ENCODE peak calls at places on chromosomes 16 and 17, in five cellular contexts. X is T-helper 17 cell; H is AG09309; S is activated naive CD8-positive, alpha-beta T cell treated with anti-CD3 and anti-CD28 coated beads, Interleukin-2, amount 50 U/mL, for 24 hours; P is T47D. W is an unnamed sample.

GRCh38 chr17:58513391-58513912 is 986 bp downstream of the MTMR4 start:
- DNase-seq in X (peak), H (no peak), S (peak), P (no peak), W (no peak)

GRCh38 chr16:54506691-54507090 is 220.1 kb upstream of the IRX3 start:
- DNase-seq in S (no peak), X (no peak), P (no peak), H (no peak), W (no peak)

GRCh38 chr16:50680907-50681885 is at the start of gene SNX20:
- DNase-seq in X (peak), H (no peak), P (no peak), S (peak), W (no peak)

GRCh38 chr17:17055286-17056166 is 13.3 kb downstream of the MPRIP start:
- DNase-seq in P (peak), S (no peak), X (no peak), H (no peak), W (no peak)

GRCh38 chr16:3012246-3012645 is 477 bp upstream of the CLDN9 start:
- DNase-seq in H (no peak), P (no peak), X (no peak), S (no peak), W (no peak)

GRCh38 chr16:75254359-75254837 is 3.0 kb upstream of the BCAR1 start:
- DNase-seq in H (peak), X (no peak), S (no peak), P (peak), W (no peak)

GRCh38 chr17:50765454-50766221 is 1.7 kb downstream of the ANKRD40CL start:
- DNase-seq in S (no peak), X (no peak), H (no peak), P (peak), W (no peak)

GRCh38 chr17:3505008-3505407 is 29.2 kb downstream of the ASPA start:
- DNase-seq in S (no peak), X (no peak), H (no peak), P (no peak), W (no peak)

GRCh38 chr17:3888343-3889171 is 4.3 kb downstream of the CAMKK1 start:
- DNase-seq in P (no peak), H (no peak), X (no peak), S (no peak), W (no peak)

GRCh38 chr16:24189941-24190340 is 66.2 kb upstream of the CACNG3 start:
- DNase-seq in X (no peak), H (no peak), P (no peak), S (no peak), W (no peak)

GRCh38 chr16:57264950-57265371 is 19.5 kb downstream of the PLLP start:
- DNase-seq in S (no peak), X (no peak), P (peak), H (no peak), W (no peak)

GRCh38 chr16:55439101-55439690 is 39.8 kb upstream of the MMP2 start:
- DNase-seq in S (no peak), H (peak), P (no peak), X (no peak), W (no peak)

GRCh38 chr17:29051194-29051593 is 8.3 kb downstream of the PIPOX start:
- DNase-seq in P (no peak), S (no peak), H (no peak), X (no peak), W (no peak)

GRCh38 chr17:78112508-78113471 is 15.8 kb downstream of the TMC6 start:
- DNase-seq in P (peak), S (peak), X (peak), H (no peak), W (peak)

GRCh38 chr16:88194397-88195020 is 188.2 kb upstream of the ZNF469 start:
- DNase-seq in X (no peak), P (no peak), H (no peak), S (no peak), W (no peak)

GRCh38 chr17:2828396-2829038 is 32.3 kb downstream of the RAP1GAP2 start:
- DNase-seq in S (peak), X (peak), P (peak), H (no peak), W (peak)

GRCh38 chr17:75601057-75601987 is 13.7 kb downstream of the MYO15B start:
- DNase-seq in P (peak), H (no peak), X (peak), S (peak), W (peak)

GRCh38 chr16:84686702-84687298 is 13.0 kb upstream of the USP10 start:
- DNase-seq in H (no peak), S (no peak), P (no peak), X (no peak), W (no peak)

GRCh38 chr17:80785477-80786178 is 206.0 kb upstream of the CHMP6 start:
- DNase-seq in X (no peak), S (peak), P (no peak), H (no peak), W (no peak)

GRCh38 chr16:75322706-75323105 is 71.3 kb upstream of the BCAR1 start:
- DNase-seq in H (no peak), X (no peak), P (peak), S (no peak), W (no peak)

GRCh38 chr17:70089513-70090148 is 14.6 kb downstream of the KCNJ16 start:
- DNase-seq in S (no peak), X (no peak), H (no peak), P (no peak), W (no peak)

GRCh38 chr17:77507116-77507885 is 366.5 kb downstream of the SEC14L1 start:
- DNase-seq in P (no peak), X (no peak), S (no peak), H (no peak), W (no peak)

GRCh38 chr17:17792143-17792550 is 44.6 kb downstream of the SREBF1 start:
- DNase-seq in H (no peak), S (no peak), P (no peak), X (no peak), W (no peak)

GRCh38 chr17:45052052-45052772 is 780 bp upstream of the DCAKD start:
- DNase-seq in X (no peak), S (peak), H (no peak), P (peak), W (no peak)